ENCODE peak calls at places on chromosomes 3 and 15, in four cellular contexts. A, J, E and Y are unnamed samples.
A peak's percentile ranks its signal among the peaks of the same experiment; 100 is the strongest.

GRCh38 chr15:99439524-99439835 is 126.3 kb upstream of the MEF2A start:
- DNase-seq in J (no peak), A (no peak), E (no peak), Y (no peak)

GRCh38 chr15:40340038-40340739 is 550 bp downstream of the CCDC9B start:
- DNase-seq in A (no peak), E (no peak), J (no peak), Y (no peak)

GRCh38 chr3:122186372-122186771 is 2.9 kb downstream of the CASR start:
- DNase-seq in A (no peak), J (no peak), E (no peak), Y (no peak)

GRCh38 chr3:175778994-175779393 is 919.9 kb downstream of the NAALADL2 start:
- DNase-seq in J (no peak), A (no peak), E (no peak), Y (no peak)

GRCh38 chr15:101091080-101092017 is 160.5 kb downstream of the CHSY1 start:
- DNase-seq in J (no peak), E (no peak), A (peak; percentile 71), Y (peak; percentile 17)

GRCh38 chr15:90596943-90597342 is 67.2 kb downstream of the CRTC3 start:
- DNase-seq in J (no peak), E (no peak), A (no peak), Y (no peak)

GRCh38 chr3:71172176-71172575 is 411.4 kb downstream of the FOXP1 start:
- DNase-seq in E (no peak), J (no peak), A (no peak), Y (no peak)

GRCh38 chr15:45943255-45943654 is 308.4 kb downstream of the SQOR start:
- DNase-seq in E (no peak), A (no peak), J (no peak), Y (no peak)

GRCh38 chr15:31328999-31329639 is 2.5 kb downstream of the KLF13 start:
- DNase-seq in E (peak; percentile 46), J (peak; percentile 58), A (no peak), Y (no peak)

GRCh38 chr15:40990080-40990479 is 36.8 kb downstream of the CHAC1 start:
- DNase-seq in E (no peak), J (no peak), A (no peak), Y (no peak)

GRCh38 chr3:189269356-189269755 is 97.6 kb downstream of the TPRG1 start:
- DNase-seq in J (no peak), E (no peak), A (no peak), Y (no peak)

GRCh38 chr15:90681480-90681879 is 35.7 kb upstream of the BLM start:
- DNase-seq in A (peak; percentile 46), E (no peak), J (no peak), Y (no peak)

GRCh38 chr3:178777718-178778411 is 241.6 kb downstream of the KCNMB2 start:
- DNase-seq in E (no peak), J (no peak), A (peak; percentile 46), Y (no peak)

GRCh38 chr3:52053307-52054304 is 2.8 kb downstream of the DUSP7 start:
- DNase-seq in E (no peak), J (no peak), A (no peak), Y (no peak)

GRCh38 chr3:46881819-46882376 is 4.4 kb downstream of the PTH1R start:
- DNase-seq in A (no peak), J (no peak), E (no peak), Y (peak; percentile 13)

GRCh38 chr15:95669146-95669922 is 661.2 kb upstream of the NR2F2 start:
- DNase-seq in E (no peak), A (no peak), J (no peak), Y (no peak)

GRCh38 chr3:170999737-171000242 is 26.7 kb downstream of the SLC2A2 start:
- DNase-seq in J (no peak), E (no peak), A (peak; percentile 51), Y (no peak)

GRCh38 chr3:55476515-55476914 is 10.6 kb downstream of the WNT5A start:
- DNase-seq in E (no peak), A (peak; percentile 66), J (no peak), Y (no peak)

GRCh38 chr3:29587340-29587739 is 306.5 kb downstream of the RBMS3 start:
- DNase-seq in E (no peak), J (no peak), A (no peak), Y (no peak)

GRCh38 chr3:33278106-33278672 is 947 bp downstream of the FBXL2 start:
- DNase-seq in A (no peak), E (no peak), J (no peak), Y (no peak)

GRCh38 chr3:179599531-179599930 is 4.9 kb downstream of the MRPL47 start:
- DNase-seq in E (no peak), J (no peak), A (no peak), Y (no peak)

GRCh38 chr15:80970018-80970657 is 19.5 kb downstream of the MESD start:
- DNase-seq in E (peak; percentile 35), A (no peak), J (peak; percentile 62), Y (peak; percentile 79)

GRCh38 chr3:157075693-157076420 is 84.1 kb downstream of the CCNL1 start:
- DNase-seq in J (no peak), A (no peak), E (no peak), Y (no peak)

GRCh38 chr3:46981932-46982471 is 2.5 kb downstream of the NBEAL2 start:
- DNase-seq in E (no peak), J (no peak), A (no peak), Y (no peak)

GRCh38 chr3:51099794-51100542 is 285.1 kb upstream of the MANF start:
- DNase-seq in A (peak; percentile 6), J (no peak), E (no peak), Y (peak; percentile 53)

GRCh38 chr3:108183178-108183577 is 39.0 kb downstream of the IFT57 start:
- DNase-seq in E (no peak), J (no peak), A (no peak), Y (no peak)

GRCh38 chr15:75059607-75060006 is 36.2 kb downstream of the PPCDC start:
- DNase-seq in J (no peak), A (no peak), E (no peak), Y (no peak)